ENCODE peak calls at places on chromosomes 5 and 9, in ten cellular contexts. R is osteocyte; U is ELR; E is choroid plexus epithelial cell; D is gastrocnemius medialis; X is activated naive CD4-positive, alpha-beta T cell; V is nucleus accumbens; I is tibial nerve; N is stimulated activated CD8-positive, alpha-beta memory T cell treated with anti-CD3 and anti-CD28 coated beads, Interleukin-12 subunit alpha, Interleukin-12 subunit beta, amount 100 ng/mL, for 1 hour; J is testis. Z is an unnamed sample.

GRCh38 chr9:126225611-126226609 is 100.7 kb upstream of the MVB12B start:
- DNase-seq in D (no peak), N (no peak), U (no peak), X (no peak), R (peak), I (no peak), E (no peak), V (no peak), J (no peak), Z (no peak)

GRCh38 chr9:101443358-101443757 is 7.8 kb upstream of the ALDOB start:
- DNase-seq in N (no peak), U (no peak), X (no peak), R (no peak), E (no peak), V (no peak), J (peak), I (no peak), D (peak), Z (peak)

GRCh38 chr9:94861589-94862241 is 135.2 kb downstream of the AOPEP start:
- DNase-seq in D (no peak), X (no peak), N (no peak), U (peak), I (peak), E (peak), V (no peak), J (no peak), R (no peak), Z (no peak)

GRCh38 chr9:113568481-113569321 is 105.2 kb downstream of the RGS3 start:
- DNase-seq in V (no peak), X (no peak), J (no peak), U (no peak), N (no peak), R (no peak), E (no peak), D (peak), I (no peak), Z (no peak)

GRCh38 chr5:89735108-89735507 is 674.4 kb downstream of the CETN3 start:
- DNase-seq in I (no peak), J (no peak), N (no peak), U (no peak), D (no peak), X (no peak), V (no peak), E (peak), R (no peak), Z (no peak)

GRCh38 chr5:135241536-135241935 is 157.5 kb downstream of the MACROH2A1 start:
- DNase-seq in N (no peak), I (no peak), D (no peak), X (no peak), E (no peak), R (no peak), V (no peak), J (no peak), U (no peak), Z (no peak)

GRCh38 chr9:34568783-34569182 is 20.7 kb downstream of the CNTFR start:
- DNase-seq in R (no peak), V (no peak), N (no peak), X (no peak), E (no peak), U (no peak), D (no peak), I (no peak), J (no peak), Z (no peak)

GRCh38 chr5:56607074-56607473 is 208.3 kb upstream of the MAP3K1 start:
- DNase-seq in D (no peak), N (no peak), V (no peak), X (no peak), R (no peak), I (no peak), U (no peak), E (peak), J (no peak), Z (no peak)

GRCh38 chr5:43514471-43514815 is 505 bp downstream of the C5orf34 start:
- DNase-seq in V (no peak), E (peak), I (no peak), U (peak), D (no peak), J (peak), R (no peak), N (peak), X (no peak), Z (no peak)

GRCh38 chr5:40378431-40379175 is 301.1 kb upstream of the PTGER4 start:
- DNase-seq in J (no peak), I (no peak), R (no peak), X (no peak), D (no peak), V (no peak), U (no peak), N (no peak), E (peak), Z (no peak)

GRCh38 chr9:81242866-81243265 is 446.5 kb downstream of the TLE1 start:
- DNase-seq in E (no peak), U (no peak), X (no peak), N (no peak), D (no peak), I (no peak), V (no peak), J (no peak), R (no peak), Z (no peak)

GRCh38 chr5:178322736-178323540 is 90.3 kb upstream of the PHYKPL start:
- DNase-seq in E (no peak), X (no peak), I (no peak), U (no peak), R (no peak), D (no peak), V (no peak), J (no peak), N (no peak), Z (no peak)

GRCh38 chr5:55438931-55439477 is 95.8 kb downstream of the PLPP1 start:
- DNase-seq in I (no peak), N (no peak), U (no peak), J (no peak), R (no peak), D (peak), V (no peak), E (peak), X (no peak), Z (peak)

GRCh38 chr9:124208571-124208970 is 49.2 kb upstream of the NEK6 start:
- DNase-seq in U (no peak), J (no peak), V (no peak), D (no peak), N (no peak), I (no peak), E (no peak), X (no peak), R (no peak), Z (no peak)

GRCh38 chr5:143186623-143187022 is 216.9 kb downstream of the NR3C1 start:
- DNase-seq in N (no peak), D (no peak), I (no peak), J (no peak), U (no peak), E (peak), R (no peak), X (no peak), V (no peak), Z (no peak)

GRCh38 chr5:128216860-128217531 is 133.4 kb downstream of the SLC12A2 start:
- DNase-seq in V (no peak), D (no peak), R (peak), X (no peak), E (peak), I (no peak), J (no peak), N (no peak), U (peak), Z (peak)

GRCh38 chr5:133952729-133953567 is 15.5 kb downstream of the C5orf15 start:
- DNase-seq in D (peak), I (peak), V (no peak), N (no peak), J (peak), X (no peak), R (no peak), E (peak), U (peak), Z (no peak)

GRCh38 chr5:179115307-179115706 is 55.1 kb downstream of the ZNF354C start:
- DNase-seq in V (no peak), X (no peak), I (no peak), E (no peak), R (no peak), J (no peak), U (no peak), N (no peak), D (no peak), Z (no peak)

GRCh38 chr5:104266161-104266560 is 703.6 kb upstream of the NUDT12 start:
- DNase-seq in X (no peak), J (no peak), R (no peak), D (no peak), N (no peak), I (no peak), U (no peak), E (no peak), V (no peak), Z (no peak)

GRCh38 chr9:18142964-18143363 is 331.0 kb upstream of the ADAMTSL1 start:
- DNase-seq in E (peak), I (no peak), U (peak), X (no peak), D (no peak), R (no peak), N (no peak), J (peak), V (no peak), Z (no peak)

GRCh38 chr9:135415586-135415985 is 64.0 kb upstream of the PPP1R26 start:
- DNase-seq in D (no peak), J (no peak), N (no peak), E (no peak), I (no peak), V (no peak), U (no peak), R (no peak), X (no peak), Z (no peak)

GRCh38 chr9:80691229-80691628 is 998.1 kb downstream of the TLE1 start:
- DNase-seq in X (no peak), U (no peak), D (no peak), N (no peak), I (no peak), R (no peak), E (no peak), J (no peak), V (no peak), Z (no peak)

GRCh38 chr9:114271556-114272510 is 51.1 kb upstream of the ORM1 start:
- DNase-seq in V (no peak), I (peak), D (peak), U (peak), R (no peak), X (no peak), N (no peak), E (peak), J (peak), Z (peak)

GRCh38 chr5:81203729-81204128 is 29.4 kb upstream of the CKMT2 start:
- DNase-seq in I (no peak), E (no peak), X (no peak), U (no peak), J (no peak), D (no peak), N (no peak), R (no peak), V (no peak), Z (no peak)

GRCh38 chr5:55864606-55865541 is 13.7 kb downstream of the IL31RA start:
- DNase-seq in R (no peak), V (no peak), E (peak), J (no peak), D (no peak), N (no peak), U (no peak), I (no peak), X (no peak), Z (no peak)

GRCh38 chr5:56060276-56061110 is 65.7 kb upstream of the IL6ST start:
- DNase-seq in V (no peak), I (no peak), J (no peak), E (no peak), D (no peak), R (no peak), N (no peak), X (no peak), U (no peak), Z (no peak)

GRCh38 chr5:1895771-1896420 is 13.2 kb upstream of the IRX4 start:
- DNase-seq in X (no peak), I (no peak), D (no peak), E (no peak), N (no peak), U (no peak), R (no peak), V (no peak), J (no peak), Z (no peak)

GRCh38 chr9:36590246-36590645 is 17.6 kb downstream of the MELK start:
- DNase-seq in U (no peak), J (no peak), R (no peak), N (no peak), D (no peak), E (no peak), X (no peak), I (no peak), V (no peak), Z (no peak)

GRCh38 chr9:129889936-129890717 is 54.9 kb downstream of the USP20 start:
- DNase-seq in R (no peak), U (no peak), I (no peak), X (peak), V (no peak), N (peak), E (no peak), J (no peak), D (no peak), Z (no peak)

GRCh38 chr9:129671519-129671918 is 6.1 kb downstream of the PRRX2 start:
- DNase-seq in U (no peak), X (no peak), V (no peak), I (no peak), R (no peak), D (no peak), N (no peak), J (no peak), E (no peak), Z (no peak)

GRCh38 chr5:134127376-134127861 is 12.9 kb downstream of the TCF7 start:
- DNase-seq in N (no peak), D (no peak), V (no peak), R (no peak), J (no peak), E (peak), X (no peak), U (peak), I (no peak), Z (no peak)

GRCh38 chr9:1273859-1274258 is 223.7 kb downstream of the DMRT2 start:
- DNase-seq in R (no peak), J (no peak), X (no peak), N (no peak), D (no peak), I (no peak), U (peak), V (no peak), E (no peak), Z (no peak)

GRCh38 chr9:104869801-104870200 is 58.2 kb downstream of the ABCA1 start:
- DNase-seq in E (no peak), N (no peak), R (no peak), I (no peak), J (no peak), D (no peak), X (no peak), U (peak), V (no peak), Z (no peak)

GRCh38 chr5:153965102-153965645 is 73.5 kb downstream of the FAM114A2 start:
- DNase-seq in I (peak), E (peak), X (no peak), D (no peak), J (peak), U (peak), V (no peak), N (peak), R (no peak), Z (peak)

GRCh38 chr5:166594552-166594951 is 1696.9 kb upstream of the WWC1 start:
- DNase-seq in N (no peak), D (no peak), V (no peak), E (no peak), J (no peak), I (no peak), U (no peak), X (no peak), R (no peak), Z (no peak)

GRCh38 chr9:129105857-129106694 is 4.5 kb downstream of the CRAT start:
- DNase-seq in D (no peak), U (no peak), I (no peak), X (no peak), V (no peak), J (no peak), E (no peak), N (no peak), R (no peak), Z (no peak)

GRCh38 chr9:133980864-133981588 is 11.1 kb downstream of the VAV2 start:
- DNase-seq in N (no peak), U (no peak), X (no peak), V (no peak), E (no peak), R (no peak), D (no peak), I (no peak), J (no peak), Z (no peak)

GRCh38 chr9:129182625-129183494 is 4.8 kb upstream of the IER5L start:
- DNase-seq in U (peak), N (no peak), V (no peak), D (no peak), J (no peak), E (peak), X (no peak), R (no peak), I (peak), Z (no peak)